ENCODE peak calls at places on chromosomes 11 and 22, in eight cellular contexts. T, F, B, E, N, W, G and L are unnamed samples.

GRCh38 chr11:111586305-111586915 is 15.8 kb upstream of the SIK2 start:
- DNase-seq in T (peak; percentile 40), F (peak; percentile 18), B (no peak), E (no peak), N (no peak), W (no peak), G (no peak), L (no peak)

GRCh38 chr11:71472357-71472885 is 19.4 kb downstream of the NADSYN1 start:
- DNase-seq in T (no peak), F (no peak), B (peak; percentile 52), E (no peak), N (no peak), W (no peak), G (no peak), L (no peak)

GRCh38 chr22:29390270-29390669 is 1.9 kb upstream of the AP1B1 start:
- DNase-seq in T (no peak), F (no peak), B (no peak), E (no peak), N (no peak), W (no peak), G (no peak), L (no peak)

GRCh38 chr22:50706481-50707125 is 31.4 kb upstream of the ACR start:
- DNase-seq in T (no peak), F (no peak), B (peak; percentile 9), E (no peak), N (no peak), W (peak; percentile 28), G (no peak), L (peak; percentile 37)

GRCh38 chr11:16924826-16925494 is 89.3 kb downstream of the PLEKHA7 start:
- DNase-seq in T (peak; percentile 88), F (peak; percentile 11), B (peak; percentile 90), E (no peak), N (peak; percentile 34), W (peak; percentile 73), G (peak; percentile 41), L (peak; percentile 82)

GRCh38 chr11:18324381-18324780 is 2.0 kb downstream of the GTF2H1 start:
- DNase-seq in T (no peak), F (no peak), B (no peak), E (no peak), N (no peak), W (no peak), G (no peak), L (no peak)

GRCh38 chr22:39306456-39307361 is 12.7 kb downstream of the RPL3 start:
- DNase-seq in T (no peak), F (no peak), B (no peak), E (no peak), N (peak; percentile 43), W (peak; percentile 67), G (no peak), L (no peak)

GRCh38 chr22:50199836-50200332 is 927 bp upstream of the SELENOO start:
- DNase-seq in T (peak; percentile 25), F (no peak), B (no peak), E (no peak), N (no peak), W (no peak), G (no peak), L (no peak)

GRCh38 chr11:134266841-134267251 is 9.3 kb upstream of the GLB1L3 start:
- DNase-seq in T (no peak), F (no peak), B (no peak), E (no peak), N (peak; percentile 52), W (no peak), G (no peak), L (no peak)

GRCh38 chr22:42330170-42330569 is 59.7 kb upstream of the TCF20 start:
- DNase-seq in T (no peak), F (no peak), B (no peak), E (no peak), N (no peak), W (no peak), G (no peak), L (no peak)

GRCh38 chr22:47213571-47214230 is 451.3 kb downstream of the TBC1D22A start:
- DNase-seq in T (peak; percentile 14), F (no peak), B (no peak), E (peak; percentile 78), N (no peak), W (no peak), G (peak; percentile 6), L (no peak)

GRCh38 chr11:33868646-33869461 is 23.0 kb downstream of the LMO2 start:
- DNase-seq in T (no peak), F (no peak), B (peak; percentile 76), E (no peak), N (no peak), W (no peak), G (no peak), L (no peak)

DNA sequence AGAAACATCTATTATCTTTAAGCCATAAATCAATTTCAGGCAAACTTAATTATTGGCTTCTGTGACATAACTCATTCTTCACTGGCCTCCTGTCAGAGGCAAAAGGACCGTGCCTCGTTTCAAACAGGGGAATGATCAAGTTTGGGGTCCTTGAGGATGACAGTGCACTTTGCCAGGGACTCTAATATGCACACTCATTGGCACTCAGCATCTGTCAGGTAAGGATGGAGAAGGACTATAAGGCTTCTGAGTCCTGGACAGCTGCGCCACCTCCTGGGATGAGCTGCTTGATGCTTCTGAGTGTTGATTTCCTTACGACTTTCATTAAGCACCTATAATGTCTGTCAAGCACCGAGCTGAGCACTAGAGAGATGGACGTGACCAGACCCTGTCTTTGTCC is 20.2 kb downstream of the BPIFC start:
- DNase-seq in T (no peak), F (no peak), B (no peak), E (no peak), N (no peak), W (no peak), G (no peak), L (no peak)
- TF ChIP-seq CTCF in T (no peak), F (peak; percentile 51), B (peak; percentile 27), E (no peak), N (no peak), W (no peak), G (no peak), L (no peak)

GRCh38 chr11:62446091-62446490 is 27.3 kb downstream of the SCGB1A1 start:
- DNase-seq in T (no peak), F (no peak), B (no peak), E (no peak), N (no peak), W (no peak), G (no peak), L (no peak)
- TF ChIP-seq CTCF in T (no peak), F (no peak), B (no peak), E (no peak), N (no peak), W (no peak), G (no peak), L (no peak)

GRCh38 chr11:120808616-120809050 is 215.3 kb upstream of the TBCEL start:
- DNase-seq in T (no peak), F (no peak), B (no peak), E (no peak), N (no peak), W (no peak), G (no peak), L (no peak)
- TF ChIP-seq CTCF in T (no peak), F (no peak), B (no peak), E (no peak), N (no peak), W (no peak), G (no peak), L (no peak)

GRCh38 chr11:8086571-8086970 is 5.6 kb downstream of the TUB start:
- DNase-seq in T (no peak), F (no peak), B (no peak), E (no peak), N (no peak), W (no peak), G (no peak), L (no peak)

GRCh38 chr11:8086001-8086479 is 5.0 kb downstream of the TUB start:
- DNase-seq in T (no peak), F (no peak), B (no peak), E (no peak), N (no peak), W (no peak), G (no peak), L (no peak)

GRCh38 chr11:8085006-8085645 is 4.1 kb downstream of the TUB start:
- DNase-seq in T (no peak), F (no peak), B (no peak), E (no peak), N (no peak), W (no peak), G (no peak), L (no peak)

GRCh38 chr11:8087756-8088155 is 6.7 kb downstream of the TUB start:
- DNase-seq in T (no peak), F (no peak), B (no peak), E (no peak), N (no peak), W (no peak), G (no peak), L (no peak)

GRCh38 chr11:8087185-8087584 is 6.2 kb downstream of the TUB start:
- DNase-seq in T (no peak), F (no peak), B (no peak), E (no peak), N (no peak), W (no peak), G (no peak), L (no peak)
- TF ChIP-seq CTCF in T (no peak), F (no peak), B (peak; percentile 16), E (peak; percentile 15), N (no peak), W (no peak), G (peak; percentile 21), L (no peak)

DNA sequence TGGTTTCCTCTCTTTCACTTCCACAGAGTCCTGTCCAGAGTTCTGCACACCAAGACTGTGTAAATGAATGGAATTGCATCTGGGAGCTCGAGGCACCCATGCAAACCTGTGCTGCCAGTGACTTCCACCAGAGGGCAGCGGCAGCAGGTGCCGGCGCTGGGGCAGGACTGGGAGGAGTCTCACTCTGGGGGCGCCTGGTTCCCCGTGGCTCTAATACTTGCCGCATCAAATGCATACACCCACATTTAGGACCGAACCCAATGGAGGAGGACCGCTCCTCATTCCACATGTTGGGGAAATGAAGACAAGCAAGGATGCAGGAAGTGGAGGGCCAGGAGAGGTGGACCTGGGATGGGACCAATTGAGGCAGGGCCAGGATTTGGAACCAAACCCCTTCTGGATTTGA is 1.1 kb upstream of the CD6 start:
- DNase-seq in T (peak; percentile 65), F (peak; percentile 40), B (no peak), E (no peak), N (no peak), W (peak; percentile 79), G (peak; percentile 27), L (peak; percentile 86)
- TF ChIP-seq CTCF in T (peak; percentile 83), F (peak; percentile 73), B (peak; percentile 82), E (peak; percentile 74), N (no peak), W (peak; percentile 91), G (peak; percentile 73), L (peak; percentile 87)